ENCODE peak calls at places on chromosomes 12 and 14, in nine cellular contexts. One of them, this sample, is unnamed.

GRCh38 chr12:92396647-92397258 is 251.1 kb upstream of the BTG1 start:
- DNase-seq in GM19239: no peak
- DNase-seq in transverse colon: no peak
- DNase-seq in HT1080: peak
- DNase-seq in WERI-Rb-1: no peak
- DNase-seq in kidney tubule cell: peak
- DNase-seq in sciatic nerve: no peak
- DNase-seq in NCI-H1092 treated with DMSO at 0.1 percent for 48 hours: no peak
- DNase-seq in RWPE1: peak
- DNase-seq in this sample: no peak

GRCh38 chr12:51160814-51161459 is 12.0 kb downstream of the TFCP2 start:
- DNase-seq in GM19239: no peak
- DNase-seq in transverse colon: no peak
- DNase-seq in HT1080: no peak
- DNase-seq in WERI-Rb-1: no peak
- DNase-seq in kidney tubule cell: no peak
- DNase-seq in sciatic nerve: no peak
- DNase-seq in NCI-H1092 treated with DMSO at 0.1 percent for 48 hours: no peak
- DNase-seq in RWPE1: no peak
- DNase-seq in this sample: no peak

GRCh38 chr14:84087986-84088531 is 1441.9 kb upstream of the FLRT2 start:
- DNase-seq in GM19239: no peak
- DNase-seq in transverse colon: no peak
- DNase-seq in HT1080: no peak
- DNase-seq in WERI-Rb-1: no peak
- DNase-seq in kidney tubule cell: no peak
- DNase-seq in sciatic nerve: no peak
- DNase-seq in NCI-H1092 treated with DMSO at 0.1 percent for 48 hours: no peak
- DNase-seq in RWPE1: no peak
- DNase-seq in this sample: no peak

GRCh38 chr14:78195431-78195830 is 25.3 kb downstream of the NRXN3 start:
- DNase-seq in GM19239: no peak
- DNase-seq in transverse colon: no peak
- DNase-seq in HT1080: no peak
- DNase-seq in WERI-Rb-1: no peak
- DNase-seq in kidney tubule cell: no peak
- DNase-seq in sciatic nerve: no peak
- DNase-seq in NCI-H1092 treated with DMSO at 0.1 percent for 48 hours: no peak
- DNase-seq in RWPE1: no peak
- DNase-seq in this sample: no peak

GRCh38 chr14:73524493-73524892 is 12.4 kb upstream of the ACOT1 start:
- DNase-seq in GM19239: no peak
- DNase-seq in transverse colon: no peak
- DNase-seq in HT1080: no peak
- DNase-seq in WERI-Rb-1: no peak
- DNase-seq in kidney tubule cell: no peak
- DNase-seq in sciatic nerve: no peak
- DNase-seq in NCI-H1092 treated with DMSO at 0.1 percent for 48 hours: no peak
- DNase-seq in RWPE1: no peak
- DNase-seq in this sample: no peak

GRCh38 chr14:100620437-100621100 is 33.4 kb upstream of the BEGAIN start:
- DNase-seq in GM19239: no peak
- DNase-seq in transverse colon: peak
- DNase-seq in HT1080: no peak
- DNase-seq in WERI-Rb-1: no peak
- DNase-seq in kidney tubule cell: no peak
- DNase-seq in sciatic nerve: peak
- DNase-seq in NCI-H1092 treated with DMSO at 0.1 percent for 48 hours: peak
- DNase-seq in RWPE1: no peak
- DNase-seq in this sample: no peak

GRCh38 chr12:131074221-131075083 is 120.7 kb downstream of the ADGRD1 start:
- DNase-seq in GM19239: no peak
- DNase-seq in transverse colon: no peak
- DNase-seq in HT1080: no peak
- DNase-seq in WERI-Rb-1: no peak
- DNase-seq in kidney tubule cell: no peak
- DNase-seq in sciatic nerve: peak
- DNase-seq in NCI-H1092 treated with DMSO at 0.1 percent for 48 hours: no peak
- DNase-seq in RWPE1: no peak
- DNase-seq in this sample: no peak

GRCh38 chr14:60188696-60189095 is 23.5 kb upstream of the DHRS7 start:
- DNase-seq in GM19239: no peak
- DNase-seq in transverse colon: no peak
- DNase-seq in HT1080: no peak
- DNase-seq in WERI-Rb-1: no peak
- DNase-seq in kidney tubule cell: no peak
- DNase-seq in sciatic nerve: no peak
- DNase-seq in NCI-H1092 treated with DMSO at 0.1 percent for 48 hours: no peak
- DNase-seq in RWPE1: no peak
- DNase-seq in this sample: no peak

GRCh38 chr14:100558226-100558625 is 29.0 kb downstream of the BEGAIN start:
- DNase-seq in GM19239: no peak
- DNase-seq in transverse colon: no peak
- DNase-seq in HT1080: no peak
- DNase-seq in WERI-Rb-1: no peak
- DNase-seq in kidney tubule cell: no peak
- DNase-seq in sciatic nerve: no peak
- DNase-seq in NCI-H1092 treated with DMSO at 0.1 percent for 48 hours: no peak
- DNase-seq in RWPE1: no peak
- DNase-seq in this sample: no peak

GRCh38 chr12:110269622-110270124 is 11.4 kb upstream of the ATP2A2 start:
- DNase-seq in GM19239: no peak
- DNase-seq in transverse colon: no peak
- DNase-seq in HT1080: peak
- DNase-seq in WERI-Rb-1: no peak
- DNase-seq in kidney tubule cell: peak
- DNase-seq in sciatic nerve: no peak
- DNase-seq in NCI-H1092 treated with DMSO at 0.1 percent for 48 hours: no peak
- DNase-seq in RWPE1: peak
- DNase-seq in this sample: no peak

GRCh38 chr12:12890815-12891645 is at the start of gene GPRC5A:
- DNase-seq in GM19239: peak
- DNase-seq in transverse colon: peak
- DNase-seq in HT1080: peak
- DNase-seq in WERI-Rb-1: peak
- DNase-seq in kidney tubule cell: peak
- DNase-seq in sciatic nerve: peak
- DNase-seq in NCI-H1092 treated with DMSO at 0.1 percent for 48 hours: peak
- DNase-seq in RWPE1: peak
- DNase-seq in this sample: peak

GRCh38 chr12:50110762-50111416 is 1.1 kb upstream of the COX14 start:
- DNase-seq in GM19239: peak
- DNase-seq in transverse colon: peak
- DNase-seq in HT1080: peak
- DNase-seq in WERI-Rb-1: peak
- DNase-seq in kidney tubule cell: peak
- DNase-seq in sciatic nerve: peak
- DNase-seq in NCI-H1092 treated with DMSO at 0.1 percent for 48 hours: no peak
- DNase-seq in RWPE1: no peak
- DNase-seq in this sample: no peak

GRCh38 chr12:119540476-119540875 is 53.1 kb upstream of the TMEM233 start:
- DNase-seq in GM19239: no peak
- DNase-seq in transverse colon: no peak
- DNase-seq in HT1080: no peak
- DNase-seq in WERI-Rb-1: peak
- DNase-seq in kidney tubule cell: no peak
- DNase-seq in sciatic nerve: no peak
- DNase-seq in NCI-H1092 treated with DMSO at 0.1 percent for 48 hours: no peak
- DNase-seq in RWPE1: no peak
- DNase-seq in this sample: no peak

GRCh38 chr12:99153283-99153682 is 494.3 kb upstream of the GARIN6 start:
- DNase-seq in GM19239: no peak
- DNase-seq in transverse colon: no peak
- DNase-seq in HT1080: no peak
- DNase-seq in WERI-Rb-1: no peak
- DNase-seq in kidney tubule cell: no peak
- DNase-seq in sciatic nerve: no peak
- DNase-seq in NCI-H1092 treated with DMSO at 0.1 percent for 48 hours: no peak
- DNase-seq in RWPE1: no peak
- DNase-seq in this sample: no peak

GRCh38 chr12:111436811-111437210 is 31.1 kb downstream of the SH2B3 start:
- DNase-seq in GM19239: no peak
- DNase-seq in transverse colon: no peak
- DNase-seq in HT1080: no peak
- DNase-seq in WERI-Rb-1: no peak
- DNase-seq in kidney tubule cell: no peak
- DNase-seq in sciatic nerve: no peak
- DNase-seq in NCI-H1092 treated with DMSO at 0.1 percent for 48 hours: no peak
- DNase-seq in RWPE1: no peak
- DNase-seq in this sample: no peak